ENCODE peak calls at places on chromosomes 11 and 22, in eight cellular contexts. One of them, this sample, is unnamed.

GRCh38 chr11:71115770-71116434 is 136.5 kb downstream of the SHANK2 start:
- DNase-seq in heart left ventricle: no peak
- DNase-seq in Calu3: no peak
- DNase-seq in astrocyte of the spinal cord: no peak
- DNase-seq in CD4-positive, alpha-beta T cell: no peak
- DNase-seq in Caco-2: no peak
- DNase-seq in AG04450: no peak
- DNase-seq in upper lobe of right lung: no peak
- DNase-seq in this sample: no peak

GRCh38 chr22:27952091-27952490 is 33.0 kb upstream of the PITPNB start:
- DNase-seq in heart left ventricle: no peak
- DNase-seq in Calu3: no peak
- DNase-seq in astrocyte of the spinal cord: peak
- DNase-seq in CD4-positive, alpha-beta T cell: no peak
- DNase-seq in Caco-2: no peak
- DNase-seq in AG04450: peak
- DNase-seq in upper lobe of right lung: no peak
- DNase-seq in this sample: no peak

GRCh38 chr11:77752518-77752917 is 68.0 kb downstream of the RSF1 start:
- DNase-seq in heart left ventricle: peak
- DNase-seq in Calu3: no peak
- DNase-seq in astrocyte of the spinal cord: no peak
- DNase-seq in CD4-positive, alpha-beta T cell: no peak
- DNase-seq in Caco-2: peak
- DNase-seq in AG04450: no peak
- DNase-seq in upper lobe of right lung: no peak
- DNase-seq in this sample: no peak

GRCh38 chr11:7442588-7443215 is 42.6 kb upstream of the OLFML1 start:
- DNase-seq in heart left ventricle: peak
- DNase-seq in Calu3: peak
- DNase-seq in astrocyte of the spinal cord: peak
- DNase-seq in CD4-positive, alpha-beta T cell: peak
- DNase-seq in Caco-2: peak
- DNase-seq in AG04450: peak
- DNase-seq in upper lobe of right lung: peak
- DNase-seq in this sample: peak

GRCh38 chr11:65417702-65418430 is 4.7 kb upstream of the NEAT1 start:
- DNase-seq in heart left ventricle: peak
- DNase-seq in Calu3: no peak
- DNase-seq in astrocyte of the spinal cord: peak
- DNase-seq in CD4-positive, alpha-beta T cell: peak
- DNase-seq in Caco-2: no peak
- DNase-seq in AG04450: no peak
- DNase-seq in upper lobe of right lung: peak
- DNase-seq in this sample: no peak

GRCh38 chr11:66570117-66570825 is 1.9 kb upstream of the CTSF start:
- DNase-seq in heart left ventricle: no peak
- DNase-seq in Calu3: no peak
- DNase-seq in astrocyte of the spinal cord: no peak
- DNase-seq in CD4-positive, alpha-beta T cell: no peak
- DNase-seq in Caco-2: no peak
- DNase-seq in AG04450: no peak
- DNase-seq in upper lobe of right lung: no peak
- DNase-seq in this sample: no peak

GRCh38 chr22:32482708-32483107 is 8.1 kb downstream of the FBXO7 start:
- DNase-seq in heart left ventricle: no peak
- DNase-seq in Calu3: no peak
- DNase-seq in astrocyte of the spinal cord: peak
- DNase-seq in CD4-positive, alpha-beta T cell: no peak
- DNase-seq in Caco-2: no peak
- DNase-seq in AG04450: no peak
- DNase-seq in upper lobe of right lung: no peak
- DNase-seq in this sample: no peak

GRCh38 chr11:1631066-1631568 is 1.5 kb downstream of the KRTAP5-5 start:
- DNase-seq in heart left ventricle: no peak
- DNase-seq in Calu3: no peak
- DNase-seq in astrocyte of the spinal cord: no peak
- DNase-seq in CD4-positive, alpha-beta T cell: no peak
- DNase-seq in Caco-2: no peak
- DNase-seq in AG04450: no peak
- DNase-seq in upper lobe of right lung: no peak
- DNase-seq in this sample: no peak

GRCh38 chr11:45599161-45599943 is 66.1 kb downstream of the CHST1 start:
- DNase-seq in heart left ventricle: no peak
- DNase-seq in Calu3: no peak
- DNase-seq in astrocyte of the spinal cord: no peak
- DNase-seq in CD4-positive, alpha-beta T cell: no peak
- DNase-seq in Caco-2: no peak
- DNase-seq in AG04450: no peak
- DNase-seq in upper lobe of right lung: no peak
- DNase-seq in this sample: no peak

GRCh38 chr22:49298834-49299750 is 528.6 kb downstream of the BRD1 start:
- DNase-seq in heart left ventricle: no peak
- DNase-seq in Calu3: no peak
- DNase-seq in astrocyte of the spinal cord: no peak
- DNase-seq in CD4-positive, alpha-beta T cell: no peak
- DNase-seq in Caco-2: no peak
- DNase-seq in AG04450: no peak
- DNase-seq in upper lobe of right lung: peak
- DNase-seq in this sample: no peak

GRCh38 chr11:60924110-60924905 is at the start of gene TMEM132A:
- DNase-seq in heart left ventricle: peak
- DNase-seq in Calu3: peak
- DNase-seq in astrocyte of the spinal cord: peak
- DNase-seq in CD4-positive, alpha-beta T cell: no peak
- DNase-seq in Caco-2: peak
- DNase-seq in AG04450: no peak
- DNase-seq in upper lobe of right lung: peak
- DNase-seq in this sample: no peak

GRCh38 chr11:75223954-75224643 is 16.5 kb upstream of the TPBGL start:
- DNase-seq in heart left ventricle: no peak
- DNase-seq in Calu3: no peak
- DNase-seq in astrocyte of the spinal cord: no peak
- DNase-seq in CD4-positive, alpha-beta T cell: no peak
- DNase-seq in Caco-2: peak
- DNase-seq in AG04450: no peak
- DNase-seq in upper lobe of right lung: peak
- DNase-seq in this sample: peak

GRCh38 chr11:123590296-123590912 is 64.0 kb downstream of the SCN3B start:
- DNase-seq in heart left ventricle: peak
- DNase-seq in Calu3: peak
- DNase-seq in astrocyte of the spinal cord: peak
- DNase-seq in CD4-positive, alpha-beta T cell: no peak
- DNase-seq in Caco-2: no peak
- DNase-seq in AG04450: no peak
- DNase-seq in upper lobe of right lung: no peak
- DNase-seq in this sample: no peak

GRCh38 chr11:105713106-105713505 is 103.2 kb downstream of the GRIA4 start:
- DNase-seq in heart left ventricle: no peak
- DNase-seq in Calu3: no peak
- DNase-seq in astrocyte of the spinal cord: no peak
- DNase-seq in CD4-positive, alpha-beta T cell: no peak
- DNase-seq in Caco-2: no peak
- DNase-seq in AG04450: no peak
- DNase-seq in upper lobe of right lung: no peak
- DNase-seq in this sample: no peak

GRCh38 chr11:96948066-96948465 is 558.3 kb downstream of the JRKL start:
- DNase-seq in heart left ventricle: no peak
- DNase-seq in Calu3: no peak
- DNase-seq in astrocyte of the spinal cord: no peak
- DNase-seq in CD4-positive, alpha-beta T cell: no peak
- DNase-seq in Caco-2: no peak
- DNase-seq in AG04450: no peak
- DNase-seq in upper lobe of right lung: no peak
- DNase-seq in this sample: no peak

GRCh38 chr11:96942855-96943254 is 553.0 kb downstream of the JRKL start:
- DNase-seq in heart left ventricle: no peak
- DNase-seq in Calu3: no peak
- DNase-seq in astrocyte of the spinal cord: no peak
- DNase-seq in CD4-positive, alpha-beta T cell: no peak
- DNase-seq in Caco-2: peak
- DNase-seq in AG04450: no peak
- DNase-seq in upper lobe of right lung: no peak
- DNase-seq in this sample: no peak

GRCh38 chr11:96949464-96949863 is 559.7 kb downstream of the JRKL start:
- DNase-seq in heart left ventricle: no peak
- DNase-seq in Calu3: no peak
- DNase-seq in astrocyte of the spinal cord: no peak
- DNase-seq in CD4-positive, alpha-beta T cell: no peak
- DNase-seq in Caco-2: no peak
- DNase-seq in AG04450: no peak
- DNase-seq in upper lobe of right lung: no peak
- DNase-seq in this sample: no peak

GRCh38 chr11:96943970-96944369 is 554.2 kb downstream of the JRKL start:
- DNase-seq in heart left ventricle: no peak
- DNase-seq in Calu3: no peak
- DNase-seq in astrocyte of the spinal cord: no peak
- DNase-seq in CD4-positive, alpha-beta T cell: no peak
- DNase-seq in Caco-2: no peak
- DNase-seq in AG04450: no peak
- DNase-seq in upper lobe of right lung: no peak
- DNase-seq in this sample: no peak
- TF ChIP-seq CTCF in heart left ventricle: no peak
- TF ChIP-seq CTCF in Calu3: no peak
- TF ChIP-seq CTCF in astrocyte of the spinal cord: no peak
- TF ChIP-seq CTCF in CD4-positive, alpha-beta T cell: no peak
- TF ChIP-seq CTCF in Caco-2: peak
- TF ChIP-seq CTCF in AG04450: no peak
- TF ChIP-seq CTCF in upper lobe of right lung: no peak
- TF ChIP-seq CTCF in this sample: no peak

DNA sequence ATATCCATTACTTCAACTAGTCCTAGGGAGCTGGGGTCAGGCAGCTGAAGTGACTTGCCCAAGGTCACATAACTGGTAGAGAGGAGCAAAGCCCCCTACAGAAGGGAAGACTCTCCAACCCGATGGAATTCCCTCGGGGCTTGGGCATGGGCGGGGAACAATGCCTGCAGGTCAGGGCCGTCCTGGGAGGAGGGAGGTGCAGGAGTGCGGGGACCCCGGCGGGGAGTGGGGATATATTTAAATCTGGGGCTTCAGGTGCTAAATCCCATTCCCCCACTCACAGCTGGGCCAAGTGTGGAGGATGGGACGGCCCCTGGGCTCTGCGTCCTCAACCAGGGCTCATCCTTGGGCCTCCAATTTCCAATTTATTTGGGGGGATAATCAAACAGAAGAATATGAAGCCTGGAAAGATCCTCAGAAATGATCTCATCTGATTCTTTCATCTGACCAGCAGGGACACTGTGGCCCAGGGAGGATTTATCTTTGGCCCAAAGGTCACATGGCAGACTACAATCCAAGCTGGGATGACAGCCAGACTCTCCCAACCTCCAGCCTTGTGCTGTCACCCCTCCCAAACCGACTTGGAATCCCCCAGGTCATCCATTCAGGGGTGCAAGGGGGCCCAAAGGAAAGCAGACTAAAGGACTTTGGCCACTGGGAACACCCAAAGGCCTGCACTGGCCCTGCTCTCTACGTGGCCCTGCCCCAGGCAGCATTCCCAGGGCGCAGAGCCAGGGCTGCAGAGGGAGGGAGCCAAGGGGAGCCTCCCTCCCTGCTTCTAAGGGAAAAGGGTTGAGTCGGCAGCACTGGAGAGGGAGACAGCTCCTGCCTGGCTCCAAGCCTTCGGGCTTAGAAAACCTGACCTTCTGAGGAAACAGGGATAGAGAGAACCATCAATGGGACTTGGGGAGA is 8.7 kb upstream of the C1QTNF6 start:
- DNase-seq in heart left ventricle: peak
- DNase-seq in Calu3: peak
- DNase-seq in astrocyte of the spinal cord: peak
- DNase-seq in CD4-positive, alpha-beta T cell: no peak
- DNase-seq in Caco-2: peak
- DNase-seq in AG04450: peak
- DNase-seq in upper lobe of right lung: peak
- DNase-seq in this sample: peak
- TF ChIP-seq CTCF in heart left ventricle: no peak
- TF ChIP-seq CTCF in Calu3: no peak
- TF ChIP-seq CTCF in astrocyte of the spinal cord: no peak
- TF ChIP-seq CTCF in CD4-positive, alpha-beta T cell: no peak
- TF ChIP-seq CTCF in Caco-2: no peak
- TF ChIP-seq CTCF in AG04450: peak
- TF ChIP-seq CTCF in upper lobe of right lung: peak
- TF ChIP-seq CTCF in this sample: no peak

DNA sequence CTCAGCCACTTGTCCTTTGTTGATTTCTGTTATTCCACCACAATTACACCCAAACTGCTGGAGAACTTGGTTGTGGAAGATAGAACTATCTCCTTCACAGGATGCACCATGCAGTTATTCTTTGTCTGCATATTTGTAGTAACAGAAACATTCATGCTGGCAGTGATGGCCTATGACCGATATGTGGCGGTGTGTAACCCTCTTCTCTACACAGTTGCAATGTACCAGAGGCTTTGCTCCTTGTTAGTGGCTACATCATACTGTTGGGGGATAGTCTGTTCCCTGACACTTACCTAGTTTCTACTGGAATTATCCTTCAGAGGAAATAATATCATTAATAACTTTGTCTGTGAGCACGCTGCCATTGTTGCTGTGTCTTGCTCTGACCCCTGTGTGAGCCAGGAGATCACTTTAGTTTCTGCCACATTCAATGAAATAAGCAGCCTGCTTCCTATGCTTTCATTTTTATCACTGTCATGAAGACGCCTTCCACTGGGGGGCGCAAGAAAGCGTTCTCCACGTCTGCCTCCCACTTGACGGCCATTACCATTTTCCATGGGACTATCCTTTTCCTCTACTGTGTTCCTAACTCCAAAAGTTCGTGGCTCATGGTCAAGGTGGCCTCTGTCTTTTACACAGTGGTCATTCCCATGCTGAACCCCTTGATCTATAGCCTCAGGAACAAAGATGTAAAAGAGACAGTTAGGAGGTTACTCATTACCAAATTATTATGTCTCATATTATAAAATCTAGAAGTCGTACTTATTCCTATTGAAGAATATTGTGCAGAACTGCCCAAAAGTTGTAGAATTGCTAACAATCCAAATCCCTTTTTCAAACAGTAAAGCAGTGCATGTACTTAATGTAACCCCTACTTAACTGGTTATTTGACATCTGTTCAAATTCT is 53.2 kb downstream of the OR4C6 start:
- DNase-seq in heart left ventricle: no peak
- DNase-seq in Calu3: peak
- DNase-seq in astrocyte of the spinal cord: no peak
- DNase-seq in CD4-positive, alpha-beta T cell: no peak
- DNase-seq in Caco-2: peak
- DNase-seq in AG04450: no peak
- DNase-seq in upper lobe of right lung: no peak
- DNase-seq in this sample: no peak
- TF ChIP-seq CTCF in heart left ventricle: no peak
- TF ChIP-seq CTCF in Calu3: no peak
- TF ChIP-seq CTCF in astrocyte of the spinal cord: no peak
- TF ChIP-seq CTCF in CD4-positive, alpha-beta T cell: no peak
- TF ChIP-seq CTCF in Caco-2: peak
- TF ChIP-seq CTCF in AG04450: no peak
- TF ChIP-seq CTCF in upper lobe of right lung: peak
- TF ChIP-seq CTCF in this sample: no peak

DNA sequence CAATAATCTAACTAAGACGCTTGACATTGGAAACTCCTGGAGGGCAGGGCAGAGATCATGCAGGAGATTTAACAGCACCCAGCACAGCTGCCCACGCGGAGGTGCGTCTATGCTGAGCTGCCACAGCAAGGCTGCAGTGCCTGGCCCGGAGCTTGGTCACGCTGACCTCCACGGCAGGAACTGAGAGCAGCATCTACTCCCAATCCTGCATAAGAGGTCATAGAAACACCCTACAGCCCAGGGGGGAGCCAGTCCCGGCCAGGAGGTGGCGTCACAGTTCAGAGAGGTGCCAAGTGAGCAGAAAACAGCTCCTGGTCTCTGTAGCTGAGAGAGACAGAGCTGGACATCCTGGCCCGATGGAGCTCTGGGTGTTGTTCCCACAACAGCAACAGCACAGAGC is 121.1 kb upstream of the TMEM45B start:
- DNase-seq in heart left ventricle: no peak
- DNase-seq in Calu3: peak
- DNase-seq in astrocyte of the spinal cord: no peak
- DNase-seq in CD4-positive, alpha-beta T cell: no peak
- DNase-seq in Caco-2: peak
- DNase-seq in AG04450: no peak
- DNase-seq in upper lobe of right lung: peak
- DNase-seq in this sample: no peak
- TF ChIP-seq CTCF in heart left ventricle: no peak
- TF ChIP-seq CTCF in Calu3: peak
- TF ChIP-seq CTCF in astrocyte of the spinal cord: no peak
- TF ChIP-seq CTCF in CD4-positive, alpha-beta T cell: no peak
- TF ChIP-seq CTCF in Caco-2: no peak
- TF ChIP-seq CTCF in AG04450: no peak
- TF ChIP-seq CTCF in upper lobe of right lung: no peak
- TF ChIP-seq CTCF in this sample: no peak

This sample was measured in CD14-positive monocyte.